ENCODE peak calls at places on chromosomes 11 and 22, in four cellular contexts. L is heart right ventricle, I is AG10803, F is PC-3. E is an unnamed sample.
A peak's percentile ranks its signal among the peaks of the same experiment; 100 is the strongest.

GRCh38 chr11:34585870-34586654 is 34.8 kb upstream of the EHF start:
- DNase-seq in L (no peak), I (peak; percentile 59), F (peak; percentile 84), E (peak; percentile 69)

GRCh38 chr11:134312807-134313206 is 19.0 kb upstream of the GLB1L2 start:
- DNase-seq in L (no peak), I (no peak), F (no peak), E (no peak)

GRCh38 chr11:27285761-27286160 is 77.3 kb downstream of the CCDC34 start:
- DNase-seq in L (no peak), I (no peak), F (no peak), E (no peak)

GRCh38 chr11:123405123-123405592 is 24.9 kb upstream of the GRAMD1B start:
- DNase-seq in L (peak; percentile 78), I (peak; percentile 29), F (no peak), E (no peak)

GRCh38 chr11:131253885-131254204 is 116.6 kb upstream of the NTM start:
- DNase-seq in L (no peak), I (no peak), F (no peak), E (no peak)

GRCh38 chr11:103532133-103532788 is 423.0 kb downstream of the DYNC2H1 start:
- DNase-seq in L (no peak), I (peak; percentile 83), F (peak; percentile 95), E (peak; percentile 41)

GRCh38 chr22:32590556-32590955 is 115.9 kb downstream of the FBXO7 start:
- DNase-seq in L (no peak), I (peak; percentile 78), F (peak; percentile 7), E (peak; percentile 52)

GRCh38 chr11:120524536-120525085 is 13.1 kb downstream of the GRIK4 start:
- DNase-seq in L (no peak), I (no peak), F (no peak), E (no peak)

GRCh38 chr11:95922536-95923440 is 1.1 kb downstream of the MTMR2 start:
- DNase-seq in L (no peak), I (peak; percentile 8), F (peak; percentile 36), E (peak; percentile 21)

GRCh38 chr11:68935066-68935465 is 31.4 kb downstream of the IGHMBP2 start:
- DNase-seq in L (no peak), I (no peak), F (no peak), E (no peak)

GRCh38 chr11:67306769-67307544 is 3.6 kb downstream of the SSH3 start:
- DNase-seq in L (no peak), I (no peak), F (no peak), E (no peak)

GRCh38 chr11:73386026-73386425 is 9.8 kb downstream of the RELT start:
- DNase-seq in L (no peak), I (no peak), F (no peak), E (no peak)

GRCh38 chr22:28141614-28142013 is 222.6 kb upstream of the PITPNB start:
- DNase-seq in L (no peak), I (peak; percentile 87), F (peak; percentile 8), E (peak; percentile 18)

GRCh38 chr11:3087821-3088800 is 30.9 kb upstream of the CARS1 start:
- DNase-seq in L (no peak), I (no peak), F (peak; percentile 33), E (peak; percentile 51)

GRCh38 chr11:28636033-28636432 is 527.8 kb downstream of the METTL15 start:
- DNase-seq in L (no peak), I (no peak), F (no peak), E (no peak)

DNA sequence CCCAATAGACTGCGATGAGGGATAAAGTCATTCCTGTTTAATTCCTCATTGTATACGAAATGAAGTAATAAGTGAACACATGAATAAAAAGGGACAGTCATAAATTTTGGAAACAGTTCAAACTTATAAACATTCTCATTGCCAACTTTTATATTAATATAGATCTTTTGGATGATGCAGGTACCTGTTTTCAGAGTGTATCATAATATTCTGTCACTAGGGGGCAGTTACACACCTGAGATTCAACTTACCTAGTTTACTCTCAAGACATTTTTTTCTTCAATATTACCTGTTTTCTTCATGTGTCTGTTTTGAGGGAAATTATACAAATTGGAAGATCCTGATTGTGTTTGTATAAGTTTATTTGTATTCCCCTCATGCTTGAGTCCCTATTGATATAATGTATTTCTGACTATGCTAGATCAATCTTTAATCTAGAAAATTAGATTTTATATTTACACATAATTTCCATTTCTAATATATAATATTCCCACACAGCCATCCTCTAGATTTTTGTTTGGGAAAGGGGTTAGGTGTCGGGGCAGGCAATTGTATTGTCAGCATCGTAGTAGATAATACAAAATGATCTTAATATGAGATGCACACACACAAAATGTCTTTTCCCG is 18.3 kb downstream of the FDX1 start:
- DNase-seq in L (no peak), I (no peak), F (peak; percentile 88), E (peak; percentile 39)
- TF ChIP-seq CTCF in L (peak; percentile 55), I (peak; percentile 24), F (peak; percentile 90), E (peak; percentile 62)

DNA sequence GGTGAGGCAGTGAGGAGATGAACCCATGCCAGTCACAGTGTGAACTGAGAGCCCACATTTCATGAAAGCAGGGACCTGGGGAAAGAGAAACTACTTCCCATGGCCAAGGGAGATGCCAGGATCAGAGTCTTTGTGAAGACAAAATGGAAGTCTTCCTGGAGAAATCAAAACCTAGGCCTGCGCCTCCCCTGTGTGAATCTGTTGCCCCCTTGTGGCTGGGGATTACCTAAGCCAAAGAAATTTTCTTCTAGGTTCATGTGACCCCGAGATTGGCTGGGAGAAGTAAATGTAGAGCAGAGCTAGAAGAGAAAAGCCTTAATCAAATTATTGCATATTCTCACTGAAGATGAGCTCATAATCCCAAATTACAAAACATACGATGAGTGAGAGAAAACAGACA is 1075.3 kb downstream of the TBC1D22A start:
- DNase-seq in L (no peak), I (peak; percentile 24), F (peak; percentile 54), E (peak; percentile 8)
- TF ChIP-seq CTCF in L (no peak), I (peak; percentile 39), F (peak; percentile 67), E (peak; percentile 49)

GRCh38 chr22:43241138-43241597 is 54.2 kb upstream of the TTLL12 start:
- DNase-seq in L (no peak), I (no peak), F (no peak), E (no peak)

GRCh38 chr22:43243275-43243768 is 56.4 kb upstream of the TTLL12 start:
- DNase-seq in L (no peak), I (no peak), F (no peak), E (no peak)

GRCh38 chr22:43244385-43244784 is 57.5 kb upstream of the TTLL12 start:
- DNase-seq in L (no peak), I (no peak), F (no peak), E (no peak)

GRCh38 chr22:43241699-43242386 is 54.9 kb upstream of the TTLL12 start:
- DNase-seq in L (no peak), I (no peak), F (no peak), E (no peak)

DNA sequence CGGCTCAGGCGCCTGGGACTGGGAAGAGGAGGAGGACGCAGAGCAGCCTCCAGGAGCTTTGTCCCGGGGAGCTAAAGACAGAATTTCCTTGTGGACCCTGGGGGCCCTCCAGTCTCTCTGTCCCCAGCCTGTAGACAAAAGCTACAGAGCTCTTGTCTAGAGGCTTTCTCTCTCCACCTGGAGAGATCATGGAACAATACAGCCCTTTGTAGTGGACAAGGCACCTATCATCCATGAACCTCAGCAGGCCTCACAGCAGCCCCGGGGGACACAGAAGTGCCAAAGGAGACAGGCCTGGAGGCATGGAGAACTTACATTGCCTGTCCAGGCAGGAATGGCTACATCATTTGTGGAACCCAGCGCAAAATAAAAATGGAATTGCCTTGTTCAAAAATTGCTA is 55.7 kb upstream of the TTLL12 start:
- DNase-seq in L (no peak), I (no peak), F (no peak), E (no peak)
- TF ChIP-seq CTCF in L (no peak), I (no peak), F (no peak), E (no peak)

DNA sequence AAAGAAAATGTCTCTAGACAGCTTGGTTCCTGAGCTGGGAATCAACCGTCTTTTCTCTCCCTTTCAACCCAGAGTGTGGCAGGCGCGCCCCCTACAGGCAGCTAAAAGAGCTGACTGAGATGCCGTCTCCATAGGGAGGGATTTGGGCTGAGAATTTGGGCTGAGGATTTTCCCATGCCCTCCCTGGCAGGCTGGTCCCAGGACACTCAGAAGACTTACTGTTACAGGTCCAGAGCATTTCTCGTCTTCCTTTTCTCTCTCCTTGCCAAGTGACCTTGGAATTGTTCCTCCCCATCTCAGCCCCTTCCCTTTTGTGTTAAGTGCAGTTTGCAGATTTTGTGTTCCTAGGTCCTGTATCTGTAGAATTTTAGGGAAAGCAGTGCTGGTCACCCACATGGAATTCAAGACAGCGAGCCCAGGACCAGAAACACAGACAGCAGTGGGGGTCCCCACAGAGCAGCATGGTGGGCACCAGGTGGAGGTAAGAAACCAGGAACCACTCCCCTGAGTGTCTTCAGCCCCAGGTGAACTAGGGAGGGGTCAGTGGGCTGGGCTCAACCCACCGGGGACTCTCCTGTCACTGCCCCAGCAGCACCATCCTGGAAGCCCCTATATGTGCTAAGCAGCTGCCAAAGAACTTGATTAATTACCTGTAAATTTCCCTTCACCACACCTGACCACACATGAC is 9.9 kb upstream of the IGLL5 start:
- DNase-seq in L (peak; percentile 59), I (peak; percentile 40), F (peak; percentile 62), E (peak; percentile 83)
- TF ChIP-seq CTCF in L (peak; percentile 71), I (peak; percentile 69), F (peak; percentile 62), E (peak; percentile 79)

GRCh38 chr11:87150936-87151335 is 113.2 kb downstream of the TMEM135 start:
- DNase-seq in L (no peak), I (peak; percentile 56), F (peak; percentile 33), E (peak; percentile 9)
- TF ChIP-seq CTCF in L (no peak), I (no peak), F (no peak), E (no peak)

GRCh38 chr22:35758394-35758793 is 40.7 kb downstream of the APOL5 start:
- DNase-seq in L (no peak), I (no peak), F (no peak), E (no peak)

GRCh38 chr22:35756722-35757121 is 39.0 kb downstream of the APOL5 start:
- DNase-seq in L (no peak), I (no peak), F (no peak), E (no peak)

GRCh38 chr22:35766654-35767580 is 49.2 kb downstream of the APOL5 start:
- DNase-seq in L (no peak), I (peak; percentile 31), F (peak; percentile 67), E (no peak)

GRCh38 chr22:35761037-35761436 is 43.4 kb downstream of the APOL5 start:
- DNase-seq in L (no peak), I (peak; percentile 39), F (peak; percentile 9), E (peak; percentile 36)
- TF ChIP-seq CTCF in L (peak; percentile 53), I (peak; percentile 40), F (peak; percentile 45), E (peak; percentile 34)

DNA sequence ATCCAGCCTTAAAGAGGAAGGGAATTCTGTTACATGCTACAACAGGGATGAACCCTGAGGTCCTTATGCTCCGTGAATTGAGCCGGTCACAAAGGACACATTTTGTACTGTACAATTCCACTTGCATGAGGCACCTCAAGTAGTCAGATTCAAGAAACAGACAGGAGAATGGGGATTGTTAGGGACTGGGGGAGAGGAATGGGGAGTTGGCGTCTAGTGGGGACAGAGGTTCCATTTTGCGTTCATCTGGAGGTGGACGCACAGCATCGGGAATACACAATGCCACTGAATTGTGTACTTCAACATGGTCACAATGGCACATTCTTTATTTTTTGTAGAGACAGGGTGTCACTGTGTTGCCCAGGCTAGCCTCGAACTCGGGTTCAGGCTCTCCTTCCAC is 14.1 kb downstream of the TBX1 start:
- DNase-seq in L (no peak), I (no peak), F (no peak), E (no peak)
- TF ChIP-seq CTCF in L (no peak), I (no peak), F (no peak), E (no peak)

E was measured in MCF 10A.